ENCODE peak calls at places on chromosome X, in ten cellular contexts. One of them, this sample, is unnamed. For H3K9me3, the result is how much of the 10 kb centered on the place peaks cover.

GRCh38 chrX:65783746-65784145 is 116.3 kb downstream of the MSN start:
- DNase-seq in pancreas: no peak
- DNase-seq in right cardiac atrium: no peak
- DNase-seq in right atrium auricular region: no peak
- DNase-seq in tibial artery: no peak
- DNase-seq in endothelial cell of umbilical vein: no peak
- DNase-seq in CD8-positive, alpha-beta memory T cell: no peak
- DNase-seq in A549: no peak
- DNase-seq in cardiac muscle cell: no peak
- DNase-seq in lower lobe of right lung: no peak
- DNase-seq in this sample: no peak

GRCh38 chrX:97057349-97057909 is 173.7 kb downstream of the RPA4 start:
- DNase-seq in tibial artery: no peak
- DNase-seq in lower lobe of right lung: no peak
- DNase-seq in pancreas: no peak
- DNase-seq in endothelial cell of umbilical vein: peak
- DNase-seq in right cardiac atrium: no peak
- DNase-seq in cardiac muscle cell: no peak
- DNase-seq in CD8-positive, alpha-beta memory T cell: no peak
- DNase-seq in right atrium auricular region: no peak
- DNase-seq in A549: no peak
- DNase-seq in this sample: no peak

GRCh38 chrX:67544281-67544680 is 460 bp downstream of the AR start:
- DNase-seq in tibial artery: peak
- DNase-seq in endothelial cell of umbilical vein: no peak
- DNase-seq in lower lobe of right lung: peak
- DNase-seq in right cardiac atrium: peak
- DNase-seq in right atrium auricular region: no peak
- DNase-seq in pancreas: peak
- DNase-seq in A549: no peak
- DNase-seq in CD8-positive, alpha-beta memory T cell: no peak
- DNase-seq in cardiac muscle cell: no peak
- DNase-seq in this sample: no peak

GRCh38 chrX:106894978-106895452 is 8.1 kb downstream of the RIPPLY1 start:
- DNase-seq in endothelial cell of umbilical vein: peak
- DNase-seq in lower lobe of right lung: no peak
- DNase-seq in tibial artery: no peak
- DNase-seq in right atrium auricular region: no peak
- DNase-seq in CD8-positive, alpha-beta memory T cell: no peak
- DNase-seq in cardiac muscle cell: peak
- DNase-seq in pancreas: no peak
- DNase-seq in A549: peak
- DNase-seq in right cardiac atrium: no peak
- DNase-seq in this sample: no peak

GRCh38 chrX:108292053-108292452 is 146.2 kb downstream of the COL4A6 start:
- DNase-seq in A549: no peak
- DNase-seq in right atrium auricular region: no peak
- DNase-seq in tibial artery: no peak
- DNase-seq in pancreas: no peak
- DNase-seq in lower lobe of right lung: no peak
- DNase-seq in right cardiac atrium: no peak
- DNase-seq in CD8-positive, alpha-beta memory T cell: no peak
- DNase-seq in endothelial cell of umbilical vein: no peak
- DNase-seq in cardiac muscle cell: no peak
- DNase-seq in this sample: no peak

GRCh38 chrX:134236690-134237362 is at the start of gene CCDC160:
- DNase-seq in right atrium auricular region: no peak
- DNase-seq in right cardiac atrium: peak
- DNase-seq in endothelial cell of umbilical vein: peak
- DNase-seq in CD8-positive, alpha-beta memory T cell: no peak
- DNase-seq in cardiac muscle cell: peak
- DNase-seq in tibial artery: peak
- DNase-seq in pancreas: peak
- DNase-seq in lower lobe of right lung: peak
- DNase-seq in A549: peak
- DNase-seq in this sample: peak

GRCh38 chrX:70087857-70088256 is 25.6 kb downstream of the OTUD6A start:
- DNase-seq in lower lobe of right lung: no peak
- DNase-seq in CD8-positive, alpha-beta memory T cell: no peak
- DNase-seq in endothelial cell of umbilical vein: peak
- DNase-seq in right cardiac atrium: no peak
- DNase-seq in tibial artery: no peak
- DNase-seq in A549: no peak
- DNase-seq in cardiac muscle cell: peak
- DNase-seq in right atrium auricular region: no peak
- DNase-seq in pancreas: no peak
- DNase-seq in this sample: no peak

GRCh38 chrX:37712458-37712857 is 26.9 kb downstream of the XK start:
- DNase-seq in pancreas: no peak
- DNase-seq in tibial artery: no peak
- DNase-seq in right cardiac atrium: no peak
- DNase-seq in endothelial cell of umbilical vein: no peak
- DNase-seq in lower lobe of right lung: no peak
- DNase-seq in A549: no peak
- DNase-seq in CD8-positive, alpha-beta memory T cell: no peak
- DNase-seq in cardiac muscle cell: peak
- DNase-seq in right atrium auricular region: no peak
- DNase-seq in this sample: no peak

GRCh38 chrX:39645059-39645895 is 452.5 kb downstream of the BCOR start:
- DNase-seq in pancreas: no peak
- DNase-seq in right cardiac atrium: peak
- DNase-seq in lower lobe of right lung: peak
- DNase-seq in cardiac muscle cell: peak
- DNase-seq in right atrium auricular region: peak
- DNase-seq in CD8-positive, alpha-beta memory T cell: no peak
- DNase-seq in A549: no peak
- DNase-seq in tibial artery: peak
- DNase-seq in endothelial cell of umbilical vein: peak
- DNase-seq in this sample: peak

GRCh38 chrX:24283122-24283789 is 30.6 kb downstream of the SUPT20HL2 start:
- DNase-seq in lower lobe of right lung: no peak
- DNase-seq in endothelial cell of umbilical vein: no peak
- DNase-seq in right cardiac atrium: no peak
- DNase-seq in cardiac muscle cell: peak
- DNase-seq in CD8-positive, alpha-beta memory T cell: no peak
- DNase-seq in tibial artery: peak
- DNase-seq in right atrium auricular region: no peak
- DNase-seq in pancreas: no peak
- DNase-seq in A549: no peak
- DNase-seq in this sample: no peak

GRCh38 chrX:73768120-73768519 is 205.1 kb downstream of the CHIC1 start:
- DNase-seq in cardiac muscle cell: no peak
- DNase-seq in A549: no peak
- DNase-seq in right atrium auricular region: no peak
- DNase-seq in right cardiac atrium: no peak
- DNase-seq in endothelial cell of umbilical vein: no peak
- DNase-seq in tibial artery: no peak
- DNase-seq in CD8-positive, alpha-beta memory T cell: no peak
- DNase-seq in pancreas: no peak
- DNase-seq in lower lobe of right lung: no peak
- DNase-seq in this sample: no peak

GRCh38 chrX:9587551-9588096 is 122.8 kb downstream of the TBL1X start:
- DNase-seq in tibial artery: no peak
- DNase-seq in A549: no peak
- DNase-seq in lower lobe of right lung: no peak
- DNase-seq in cardiac muscle cell: no peak
- DNase-seq in right atrium auricular region: no peak
- DNase-seq in CD8-positive, alpha-beta memory T cell: no peak
- DNase-seq in right cardiac atrium: no peak
- DNase-seq in pancreas: no peak
- DNase-seq in endothelial cell of umbilical vein: no peak
- DNase-seq in this sample: no peak

GRCh38 chrX:123959281-123960063 is 2.0 kb upstream of the STAG2 start:
- DNase-seq in lower lobe of right lung: peak
- DNase-seq in cardiac muscle cell: peak
- DNase-seq in pancreas: peak
- DNase-seq in A549: peak
- DNase-seq in tibial artery: peak
- DNase-seq in right cardiac atrium: peak
- DNase-seq in CD8-positive, alpha-beta memory T cell: no peak
- DNase-seq in endothelial cell of umbilical vein: peak
- DNase-seq in right atrium auricular region: no peak
- DNase-seq in this sample: peak

GRCh38 chrX:7828594-7828993 is 14.4 kb upstream of the VCX start:
- DNase-seq in A549: no peak
- DNase-seq in pancreas: no peak
- DNase-seq in right cardiac atrium: no peak
- DNase-seq in endothelial cell of umbilical vein: no peak
- DNase-seq in CD8-positive, alpha-beta memory T cell: no peak
- DNase-seq in lower lobe of right lung: no peak
- DNase-seq in tibial artery: no peak
- DNase-seq in cardiac muscle cell: no peak
- DNase-seq in right atrium auricular region: no peak
- DNase-seq in this sample: no peak

GRCh38 chrX:45778621-45779020 is 577.9 kb upstream of the DIPK2B start:
- DNase-seq in A549: no peak
- DNase-seq in CD8-positive, alpha-beta memory T cell: no peak
- DNase-seq in right cardiac atrium: no peak
- DNase-seq in pancreas: no peak
- DNase-seq in lower lobe of right lung: no peak
- DNase-seq in endothelial cell of umbilical vein: no peak
- DNase-seq in tibial artery: no peak
- DNase-seq in right atrium auricular region: no peak
- DNase-seq in cardiac muscle cell: no peak
- DNase-seq in this sample: no peak

GRCh38 chrX:45774961-45775360 is 574.3 kb upstream of the DIPK2B start:
- DNase-seq in right atrium auricular region: no peak
- DNase-seq in right cardiac atrium: no peak
- DNase-seq in lower lobe of right lung: no peak
- DNase-seq in CD8-positive, alpha-beta memory T cell: no peak
- DNase-seq in endothelial cell of umbilical vein: peak
- DNase-seq in pancreas: no peak
- DNase-seq in A549: no peak
- DNase-seq in tibial artery: peak
- DNase-seq in cardiac muscle cell: peak
- DNase-seq in this sample: no peak

GRCh38 chrX:45771114-45771513 is 570.4 kb upstream of the DIPK2B start:
- DNase-seq in tibial artery: peak
- DNase-seq in right atrium auricular region: no peak
- DNase-seq in lower lobe of right lung: no peak
- DNase-seq in right cardiac atrium: no peak
- DNase-seq in endothelial cell of umbilical vein: peak
- DNase-seq in pancreas: no peak
- DNase-seq in A549: peak
- DNase-seq in CD8-positive, alpha-beta memory T cell: no peak
- DNase-seq in cardiac muscle cell: peak
- DNase-seq in this sample: peak

GRCh38 chrX:45771560-45772340 is 571.1 kb upstream of the DIPK2B start:
- DNase-seq in pancreas: no peak
- DNase-seq in cardiac muscle cell: peak
- DNase-seq in lower lobe of right lung: peak
- DNase-seq in right cardiac atrium: no peak
- DNase-seq in tibial artery: peak
- DNase-seq in CD8-positive, alpha-beta memory T cell: peak
- DNase-seq in endothelial cell of umbilical vein: peak
- DNase-seq in A549: no peak
- DNase-seq in right atrium auricular region: no peak
- DNase-seq in this sample: peak

GRCh38 chrX:45775462-45775861 is 574.8 kb upstream of the DIPK2B start:
- DNase-seq in tibial artery: no peak
- DNase-seq in endothelial cell of umbilical vein: peak
- DNase-seq in A549: no peak
- DNase-seq in lower lobe of right lung: no peak
- DNase-seq in right cardiac atrium: no peak
- DNase-seq in pancreas: no peak
- DNase-seq in right atrium auricular region: no peak
- DNase-seq in CD8-positive, alpha-beta memory T cell: no peak
- DNase-seq in cardiac muscle cell: peak
- DNase-seq in this sample: no peak
- H3K4me3 ChIP-seq in tibial artery: no peak
- H3K4me3 ChIP-seq in endothelial cell of umbilical vein: no peak
- H3K4me3 ChIP-seq in A549: peak
- H3K4me3 ChIP-seq in lower lobe of right lung: no peak
- H3K4me3 ChIP-seq in right cardiac atrium: no peak
- H3K4me3 ChIP-seq in pancreas: no peak
- H3K4me3 ChIP-seq in right atrium auricular region: no peak
- H3K4me3 ChIP-seq in CD8-positive, alpha-beta memory T cell: no peak
- H3K4me3 ChIP-seq in cardiac muscle cell: no peak
- H3K4me3 ChIP-seq in this sample: no peak

DNA sequence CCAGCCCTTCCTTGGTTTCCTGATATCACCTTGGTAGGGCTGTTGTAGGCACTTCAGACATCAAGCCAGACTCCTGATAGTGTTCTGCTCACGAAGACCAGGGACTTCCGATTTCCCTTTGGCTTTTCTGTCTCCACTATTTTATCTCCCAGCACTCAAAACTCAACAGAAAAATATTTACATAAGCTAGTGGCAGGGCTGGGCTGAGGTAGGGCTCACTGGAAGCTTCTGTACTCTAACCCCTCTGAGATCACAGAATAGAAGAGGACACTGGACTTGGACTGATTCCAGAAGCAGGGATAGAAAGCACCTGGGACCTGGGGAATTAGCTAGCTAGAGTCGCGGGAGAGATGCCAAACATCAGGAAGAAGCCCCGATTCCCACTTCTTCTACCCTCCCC is 34.3 kb upstream of the EFNB1 start:
- DNase-seq in endothelial cell of umbilical vein: no peak
- DNase-seq in right atrium auricular region: no peak
- DNase-seq in CD8-positive, alpha-beta memory T cell: no peak
- DNase-seq in cardiac muscle cell: no peak
- DNase-seq in lower lobe of right lung: no peak
- DNase-seq in A549: no peak
- DNase-seq in pancreas: no peak
- DNase-seq in right cardiac atrium: no peak
- DNase-seq in tibial artery: no peak
- DNase-seq in this sample: no peak
- H3K9me3 ChIP-seq in endothelial cell of umbilical vein: under half
- H3K9me3 ChIP-seq in right atrium auricular region: under half
- H3K9me3 ChIP-seq in CD8-positive, alpha-beta memory T cell: under half
- H3K9me3 ChIP-seq in cardiac muscle cell: under half
- H3K9me3 ChIP-seq in lower lobe of right lung: under half
- H3K9me3 ChIP-seq in A549: under half
- H3K9me3 ChIP-seq in pancreas: under half
- H3K9me3 ChIP-seq in right cardiac atrium: under half
- H3K9me3 ChIP-seq in tibial artery: under half
- H3K9me3 ChIP-seq in this sample: under half

GRCh38 chrX:139020793-139021192 is 309.3 kb upstream of the FGF13 start:
- DNase-seq in endothelial cell of umbilical vein: no peak
- DNase-seq in right atrium auricular region: no peak
- DNase-seq in lower lobe of right lung: no peak
- DNase-seq in pancreas: no peak
- DNase-seq in cardiac muscle cell: no peak
- DNase-seq in CD8-positive, alpha-beta memory T cell: no peak
- DNase-seq in A549: no peak
- DNase-seq in tibial artery: no peak
- DNase-seq in right cardiac atrium: no peak
- DNase-seq in this sample: no peak

GRCh38 chrX:139015627-139016026 is 304.1 kb upstream of the FGF13 start:
- DNase-seq in A549: no peak
- DNase-seq in cardiac muscle cell: no peak
- DNase-seq in right cardiac atrium: no peak
- DNase-seq in lower lobe of right lung: no peak
- DNase-seq in CD8-positive, alpha-beta memory T cell: no peak
- DNase-seq in pancreas: no peak
- DNase-seq in endothelial cell of umbilical vein: no peak
- DNase-seq in tibial artery: no peak
- DNase-seq in right atrium auricular region: no peak
- DNase-seq in this sample: no peak
- H3K4me3 ChIP-seq in A549: no peak
- H3K4me3 ChIP-seq in cardiac muscle cell: no peak
- H3K4me3 ChIP-seq in right cardiac atrium: no peak
- H3K4me3 ChIP-seq in lower lobe of right lung: no peak
- H3K4me3 ChIP-seq in CD8-positive, alpha-beta memory T cell: no peak
- H3K4me3 ChIP-seq in pancreas: no peak
- H3K4me3 ChIP-seq in endothelial cell of umbilical vein: no peak
- H3K4me3 ChIP-seq in tibial artery: no peak
- H3K4me3 ChIP-seq in right atrium auricular region: no peak
- H3K4me3 ChIP-seq in this sample: no peak

GRCh38 chrX:72260448-72260847 is 16.6 kb downstream of the RPS4X start:
- DNase-seq in right cardiac atrium: no peak
- DNase-seq in pancreas: no peak
- DNase-seq in endothelial cell of umbilical vein: no peak
- DNase-seq in tibial artery: no peak
- DNase-seq in right atrium auricular region: no peak
- DNase-seq in A549: no peak
- DNase-seq in cardiac muscle cell: no peak
- DNase-seq in CD8-positive, alpha-beta memory T cell: no peak
- DNase-seq in lower lobe of right lung: no peak
- DNase-seq in this sample: no peak
- H3K9me3 ChIP-seq in right cardiac atrium: under half
- H3K9me3 ChIP-seq in pancreas: under half
- H3K9me3 ChIP-seq in endothelial cell of umbilical vein: under half
- H3K9me3 ChIP-seq in tibial artery: under half
- H3K9me3 ChIP-seq in right atrium auricular region: under half
- H3K9me3 ChIP-seq in A549: under half
- H3K9me3 ChIP-seq in cardiac muscle cell: under half
- H3K9me3 ChIP-seq in CD8-positive, alpha-beta memory T cell: under half
- H3K9me3 ChIP-seq in lower lobe of right lung: under half
- H3K9me3 ChIP-seq in this sample: under half

This sample was measured in colonic mucosa.